ENCODE peak calls at places on chromosomes 2 and 18, in four cellular contexts. A is endothelial cell of umbilical vein, C is stomach, Z is uterus. D is an unnamed sample.

GRCh38 chr2:2763351-2763997 is 432.4 kb upstream of the MYT1L start:
- DNase-seq in A (no peak), C (no peak), Z (no peak), D (no peak)

GRCh38 chr18:25827961-25828561 is 262.4 kb downstream of the SS18 start:
- DNase-seq in Z (no peak), C (no peak), A (peak; percentile 37), D (no peak)

GRCh38 chr2:234136461-234136860 is 86.0 kb downstream of the SPP2 start:
- DNase-seq in C (no peak), A (no peak), Z (no peak), D (no peak)

GRCh38 chr18:53152478-53152877 is 812.5 kb downstream of the DCC start:
- DNase-seq in A (no peak), C (no peak), Z (no peak), D (no peak)

GRCh38 chr2:231707625-231708049 is 688 bp upstream of the PTMA start:
- DNase-seq in C (no peak), A (peak; percentile 69), Z (peak; percentile 80), D (no peak)

GRCh38 chr2:204127238-204127637 is 190.7 kb downstream of the ICOS start:
- DNase-seq in C (no peak), Z (no peak), A (peak; percentile 16), D (no peak)

GRCh38 chr2:136727973-136728699 is 37.2 kb upstream of the THSD7B start:
- DNase-seq in C (no peak), A (no peak), Z (no peak), D (no peak)

GRCh38 chr2:102063948-102064678 is 72.4 kb downstream of the IL1R2 start:
- DNase-seq in C (peak; percentile 81), A (peak; percentile 86), Z (peak; percentile 95), D (peak; percentile 97)

GRCh38 chr2:135792401-135793152 is 44.4 kb downstream of the LCT start:
- DNase-seq in Z (no peak), C (no peak), A (no peak), D (peak; percentile 80)

GRCh38 chr18:34219651-34220050 is 5.1 kb downstream of the NOL4 start:
- DNase-seq in A (no peak), Z (no peak), C (no peak), D (no peak)

GRCh38 chr2:174259981-174260380 is 11.6 kb upstream of the OLA1 start:
- DNase-seq in C (no peak), A (no peak), Z (no peak), D (no peak)

GRCh38 chr2:9378433-9379371 is 44.6 kb downstream of the ITGB1BP1 start:
- DNase-seq in C (no peak), Z (peak; percentile 81), A (peak; percentile 60), D (no peak)

GRCh38 chr2:44836174-44836573 is 105.3 kb upstream of the SIX3 start:
- DNase-seq in Z (no peak), A (no peak), C (no peak), D (no peak)

GRCh38 chr18:62372156-62372555 is 47.0 kb downstream of the TNFRSF11A start:
- DNase-seq in Z (no peak), C (no peak), A (no peak), D (no peak)

GRCh38 chr18:21727740-21728139 is 12.9 kb upstream of the MIB1 start:
- DNase-seq in Z (no peak), C (no peak), A (no peak), D (no peak)

GRCh38 chr2:54482725-54483124 is 26.6 kb downstream of the SPTBN1 start:
- DNase-seq in Z (peak; percentile 43), C (no peak), A (peak; percentile 47), D (no peak)

GRCh38 chr2:29042581-29043075 is 31.7 kb downstream of the PCARE start:
- DNase-seq in A (peak; percentile 14), C (no peak), Z (peak; percentile 43), D (no peak)

GRCh38 chr2:64645014-64645418 is 8.7 kb downstream of the SERTAD2 start:
- DNase-seq in C (peak; percentile 52), A (peak; percentile 80), Z (peak; percentile 73), D (no peak)

GRCh38 chr2:232479341-232480200 is 8.1 kb downstream of the ECEL1 start:
- DNase-seq in Z (no peak), C (no peak), A (no peak), D (no peak)

GRCh38 chr2:98372579-98372978 is 26.3 kb downstream of the CNGA3 start:
- DNase-seq in A (no peak), Z (no peak), C (no peak), D (no peak)

GRCh38 chr2:33242845-33243244 is 233.6 kb upstream of the RASGRP3 start:
- DNase-seq in A (peak; percentile 90), Z (no peak), C (no peak), D (no peak)

GRCh38 chr18:936941-937340 is 32.3 kb downstream of the ADCYAP1 start:
- DNase-seq in C (no peak), A (no peak), Z (no peak), D (peak; percentile 91)

GRCh38 chr2:7097353-7097895 is 180.2 kb downstream of the RNF144A start:
- DNase-seq in A (peak; percentile 57), C (peak; percentile 75), Z (peak; percentile 65), D (peak; percentile 93)

GRCh38 chr2:20135631-20136050 is 84.2 kb upstream of the LAPTM4A start:
- DNase-seq in C (peak; percentile 85), A (peak; percentile 62), Z (peak; percentile 37), D (no peak)

GRCh38 chr2:209872675-209873074 is 101.0 kb downstream of the UNC80 start:
- DNase-seq in C (peak; percentile 29), A (no peak), Z (peak; percentile 59), D (no peak)

GRCh38 chr18:3321133-3321812 is 59.3 kb downstream of the MYL12B start:
- DNase-seq in A (peak; percentile 94), Z (no peak), C (no peak), D (no peak)

GRCh38 chr2:28545590-28546195 is 49.8 kb downstream of the PLB1 start:
- DNase-seq in Z (no peak), C (no peak), A (no peak), D (no peak)

GRCh38 chr2:156332452-156333273 is at the start of gene NR4A2:
- DNase-seq in C (peak; percentile 96), A (peak; percentile 87), Z (peak; percentile 90), D (no peak)

GRCh38 chr2:196266855-196267254 is 95.5 kb upstream of the STK17B start:
- DNase-seq in A (peak; percentile 84), C (no peak), Z (no peak), D (no peak)

GRCh38 chr18:75548353-75548752 is 120.8 kb upstream of the SMIM21 start:
- DNase-seq in C (no peak), Z (no peak), A (no peak), D (peak; percentile 14)

GRCh38 chr2:55869637-55870325 is 53.8 kb downstream of the EFEMP1 start:
- DNase-seq in C (no peak), Z (no peak), A (no peak), D (no peak)

GRCh38 chr2:62458206-62459035 is 47.6 kb downstream of the TMEM17 start:
- DNase-seq in A (no peak), C (no peak), Z (no peak), D (no peak)

GRCh38 chr18:78659748-78660147 is 319.9 kb upstream of the SALL3 start:
- DNase-seq in C (no peak), Z (no peak), A (no peak), D (no peak)

DNA sequence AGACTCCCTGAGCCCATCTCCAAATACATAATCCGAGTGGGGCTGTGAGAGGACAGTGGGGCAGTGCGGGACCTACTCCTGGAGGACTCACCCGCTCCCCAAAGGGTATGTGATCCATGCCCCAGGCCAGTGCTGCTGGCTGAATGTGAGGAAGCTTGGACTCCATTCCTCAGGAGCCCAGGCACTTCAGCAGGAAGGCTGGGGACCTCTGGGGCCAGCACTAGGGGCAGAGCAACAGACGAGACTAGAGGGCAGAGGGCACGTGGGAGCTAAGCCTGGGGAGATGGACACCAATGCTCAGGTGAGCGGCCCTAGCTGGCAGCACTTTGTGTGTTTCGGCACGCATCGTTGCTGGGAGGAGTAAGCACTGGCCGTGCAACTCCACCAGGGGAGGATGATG is 84.9 kb downstream of the MALT1 start:
- DNase-seq in A (no peak), C (no peak), Z (no peak), D (peak; percentile 42)
- TF ChIP-seq POLR2A in A (no peak), C (no peak), Z (no peak), D (no peak)

GRCh38 chr2:27085670-27086089 is 892 bp upstream of the KHK start:
- DNase-seq in Z (peak; percentile 75), C (peak; percentile 73), A (peak; percentile 78), D (no peak)

GRCh38 chr2:27087823-27088410 is 1.3 kb downstream of the KHK start:
- DNase-seq in A (no peak), Z (no peak), C (no peak), D (no peak)

GRCh38 chr2:27086722-27087446 is at the start of gene KHK:
- DNase-seq in C (peak; percentile 61), A (no peak), Z (peak; percentile 73), D (no peak)

GRCh38 chr2:27085062-27085669 is 1.4 kb upstream of the KHK start:
- DNase-seq in Z (peak; percentile 40), A (no peak), C (no peak), D (no peak)

DNA sequence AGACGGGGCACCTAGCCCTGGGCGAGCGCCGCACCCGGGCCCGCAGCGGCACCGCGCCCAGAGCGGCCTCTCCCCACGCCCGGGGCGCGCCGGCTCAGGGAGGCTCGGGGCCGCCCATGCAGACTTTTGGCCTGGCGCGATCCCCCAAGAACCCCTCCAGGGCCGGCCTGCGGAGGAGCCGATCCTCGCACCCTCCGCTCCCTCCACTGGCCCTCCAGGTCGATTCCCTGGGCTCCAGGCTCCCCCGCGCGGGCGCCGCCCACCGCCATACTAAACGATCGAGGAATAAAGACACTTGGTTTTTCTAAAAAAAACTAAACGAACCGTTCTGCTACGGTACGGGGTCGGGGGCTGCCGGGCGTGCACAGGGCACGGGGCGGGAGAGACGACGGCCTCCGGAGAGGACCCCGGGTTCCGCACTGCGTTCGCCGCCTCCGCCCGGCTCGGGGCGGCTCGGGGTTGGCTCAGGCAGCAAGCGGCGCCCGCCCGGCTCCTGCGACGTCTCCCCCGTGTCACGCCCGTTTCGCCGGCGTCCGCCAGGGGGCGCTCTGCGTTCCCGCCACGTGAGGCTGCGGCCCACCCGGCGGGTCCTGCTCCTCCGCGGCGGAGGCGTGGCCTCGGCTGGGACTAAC is 366 bp upstream of the KHK start:
- DNase-seq in Z (peak; percentile 92), A (peak; percentile 94), C (peak; percentile 97), D (peak; percentile 98)
- TF ChIP-seq POLR2A in Z (peak; percentile 61), A (peak; percentile 62), C (no peak), D (peak; percentile 73)

GRCh38 chr2:85826990-85827878 is 61.6 kb downstream of the ST3GAL5 start:
- DNase-seq in C (peak; percentile 82), A (peak; percentile 61), Z (peak; percentile 81), D (peak; percentile 93)
- TF ChIP-seq POLR2A in C (no peak), A (no peak), Z (no peak), D (no peak)

GRCh38 chr2:241493092-241493491 is 15.3 kb downstream of the STK25 start:
- DNase-seq in A (no peak), C (no peak), Z (no peak), D (no peak)
- TF ChIP-seq POLR2A in A (no peak), C (no peak), Z (no peak), D (no peak)

GRCh38 chr2:236568068-236568921 is 1.3 kb upstream of the ACKR3 start:
- DNase-seq in C (peak; percentile 50), A (peak; percentile 67), Z (peak; percentile 42), D (no peak)
- TF ChIP-seq POLR2A in C (no peak), A (no peak), Z (no peak), D (no peak)

D was measured in esophagus muscularis mucosa.